ENCODE peak calls at places on chromosomes 13 and 19, in ten cellular contexts. E, J, B, L, I, H, R, Q, D and W are unnamed samples.

GRCh38 chr19:41223431-41224234 is 4.6 kb downstream of the AXL start:
- DNase-seq in E (peak), J (no peak), B (no peak), L (no peak), I (no peak), H (peak), R (no peak), Q (no peak), D (no peak), W (no peak)

GRCh38 chr13:61192826-61193225 is 222.8 kb downstream of the PCDH20 start:
- DNase-seq in E (no peak), J (no peak), B (no peak), L (no peak), I (no peak), H (no peak), R (no peak), Q (no peak), D (no peak), W (no peak)

GRCh38 chr19:8050274-8051096 is 2.1 kb upstream of the CCL25 start:
- DNase-seq in E (peak), J (peak), B (peak), L (peak), I (peak), H (peak), R (peak), Q (peak), D (peak), W (peak)

GRCh38 chr19:8367327-8368001 is 3.5 kb downstream of the ANGPTL4 start:
- DNase-seq in E (peak), J (peak), B (peak), L (no peak), I (peak), H (peak), R (peak), Q (peak), D (no peak), W (peak)

GRCh38 chr19:40976134-40976533 is 14.9 kb upstream of the CYP2B6 start:
- DNase-seq in E (no peak), J (no peak), B (no peak), L (no peak), I (no peak), H (no peak), R (no peak), Q (no peak), D (no peak), W (no peak)

GRCh38 chr13:61170791-61171330 is 244.8 kb downstream of the PCDH20 start:
- DNase-seq in E (peak), J (no peak), B (no peak), L (no peak), I (no peak), H (no peak), R (peak), Q (no peak), D (no peak), W (no peak)

GRCh38 chr13:23628250-23628649 is 58.0 kb downstream of the TNFRSF19 start:
- DNase-seq in E (no peak), J (no peak), B (no peak), L (no peak), I (no peak), H (no peak), R (no peak), Q (no peak), D (no peak), W (no peak)

GRCh38 chr13:49693877-49694276 is 2.6 kb upstream of the EBPL start:
- DNase-seq in E (no peak), J (no peak), B (no peak), L (no peak), I (no peak), H (no peak), R (no peak), Q (no peak), D (no peak), W (no peak)

GRCh38 chr19:33604651-33605050 is 17.1 kb upstream of the CHST8 start:
- DNase-seq in E (no peak), J (no peak), B (no peak), L (no peak), I (no peak), H (no peak), R (no peak), Q (no peak), D (no peak), W (no peak)

GRCh38 chr19:4636151-4636717 is 3.1 kb upstream of the TNFAIP8L1 start:
- DNase-seq in E (peak), J (no peak), B (peak), L (peak), I (peak), H (peak), R (peak), Q (no peak), D (no peak), W (peak)

GRCh38 chr13:43374621-43375020 is 351.2 kb downstream of the DNAJC15 start:
- DNase-seq in E (peak), J (no peak), B (no peak), L (no peak), I (no peak), H (peak), R (no peak), Q (no peak), D (no peak), W (no peak)

GRCh38 chr13:25847145-25847544 is 204.7 kb downstream of the SHISA2 start:
- DNase-seq in E (no peak), J (no peak), B (no peak), L (peak), I (no peak), H (no peak), R (no peak), Q (no peak), D (no peak), W (no peak)

GRCh38 chr13:59643239-59643865 is 520.4 kb downstream of the DIAPH3 start:
- DNase-seq in E (no peak), J (no peak), B (no peak), L (no peak), I (no peak), H (no peak), R (no peak), Q (no peak), D (no peak), W (no peak)

GRCh38 chr13:27482996-27483395 is 32.6 kb upstream of the MTIF3 start:
- DNase-seq in E (no peak), J (no peak), B (no peak), L (no peak), I (no peak), H (no peak), R (no peak), Q (no peak), D (no peak), W (no peak)